ENCODE peak calls at places on chromosomes 12 and 14, in seven cellular contexts. One of them, this sample, is unnamed.

GRCh38 chr14:80768646-80769045 is 172.9 kb downstream of the CEP128 start:
- DNase-seq in spleen: no peak
- DNase-seq in ovary: no peak
- DNase-seq in A549: no peak
- DNase-seq in adrenal gland: no peak
- DNase-seq in heart left ventricle: no peak
- DNase-seq in breast epithelium: no peak
- DNase-seq in this sample: no peak

GRCh38 chr12:75795125-75795524 is 236.5 kb downstream of the PHLDA1 start:
- DNase-seq in spleen: no peak
- DNase-seq in ovary: no peak
- DNase-seq in A549: no peak
- DNase-seq in adrenal gland: no peak
- DNase-seq in heart left ventricle: no peak
- DNase-seq in breast epithelium: no peak
- DNase-seq in this sample: no peak

GRCh38 chr14:104845033-104845666 is 19.9 kb upstream of the CEP170B start:
- DNase-seq in spleen: peak; percentile 41
- DNase-seq in ovary: no peak
- DNase-seq in A549: no peak
- DNase-seq in adrenal gland: no peak
- DNase-seq in heart left ventricle: no peak
- DNase-seq in breast epithelium: no peak
- DNase-seq in this sample: no peak

GRCh38 chr12:106001819-106002218 is 136.9 kb downstream of the NUAK1 start:
- DNase-seq in spleen: no peak
- DNase-seq in ovary: no peak
- DNase-seq in A549: no peak
- DNase-seq in adrenal gland: no peak
- DNase-seq in heart left ventricle: no peak
- DNase-seq in breast epithelium: no peak
- DNase-seq in this sample: no peak

GRCh38 chr12:2004113-2004929 is at the start of gene DCP1B:
- DNase-seq in spleen: peak; percentile 99
- DNase-seq in ovary: peak; percentile 97
- DNase-seq in A549: peak; percentile 98
- DNase-seq in adrenal gland: peak; percentile 98
- DNase-seq in heart left ventricle: peak; percentile 97
- DNase-seq in breast epithelium: peak; percentile 94
- DNase-seq in this sample: peak; percentile 99

GRCh38 chr14:77458249-77458950 is 507 bp downstream of the AHSA1 start:
- DNase-seq in spleen: peak; percentile 81
- DNase-seq in ovary: no peak
- DNase-seq in A549: peak; percentile 18
- DNase-seq in adrenal gland: peak; percentile 65
- DNase-seq in heart left ventricle: peak; percentile 53
- DNase-seq in breast epithelium: no peak
- DNase-seq in this sample: no peak

GRCh38 chr12:98741229-98741614 is 96.1 kb downstream of the APAF1 start:
- DNase-seq in spleen: no peak
- DNase-seq in ovary: no peak
- DNase-seq in A549: no peak
- DNase-seq in adrenal gland: no peak
- DNase-seq in heart left ventricle: no peak
- DNase-seq in breast epithelium: no peak
- DNase-seq in this sample: no peak

GRCh38 chr12:69151254-69151751 is 88.1 kb upstream of the CPSF6 start:
- DNase-seq in spleen: no peak
- DNase-seq in ovary: no peak
- DNase-seq in A549: no peak
- DNase-seq in adrenal gland: no peak
- DNase-seq in heart left ventricle: no peak
- DNase-seq in breast epithelium: no peak
- DNase-seq in this sample: no peak

GRCh38 chr14:34713681-34714319 is 593 bp downstream of the CFL2 start:
- DNase-seq in spleen: no peak
- DNase-seq in ovary: peak; percentile 49
- DNase-seq in A549: peak; percentile 51
- DNase-seq in adrenal gland: peak; percentile 35
- DNase-seq in heart left ventricle: peak; percentile 28
- DNase-seq in breast epithelium: peak; percentile 55
- DNase-seq in this sample: no peak

GRCh38 chr14:93655078-93655750 is 133.1 kb downstream of the PRIMA1 start:
- DNase-seq in spleen: no peak
- DNase-seq in ovary: no peak
- DNase-seq in A549: peak; percentile 58
- DNase-seq in adrenal gland: peak; percentile 31
- DNase-seq in heart left ventricle: no peak
- DNase-seq in breast epithelium: no peak
- DNase-seq in this sample: no peak

GRCh38 chr12:98922871-98923270 is 277.8 kb downstream of the APAF1 start:
- DNase-seq in spleen: no peak
- DNase-seq in ovary: no peak
- DNase-seq in A549: no peak
- DNase-seq in adrenal gland: no peak
- DNase-seq in heart left ventricle: no peak
- DNase-seq in breast epithelium: no peak
- DNase-seq in this sample: no peak

GRCh38 chr14:93234798-93235197 is 27.7 kb downstream of the UBR7 start:
- DNase-seq in spleen: no peak
- DNase-seq in ovary: no peak
- DNase-seq in A549: peak; percentile 64
- DNase-seq in adrenal gland: peak; percentile 27
- DNase-seq in heart left ventricle: no peak
- DNase-seq in breast epithelium: no peak
- DNase-seq in this sample: no peak

GRCh38 chr12:27361372-27361771 is 28.7 kb downstream of the BMAL2 start:
- DNase-seq in spleen: no peak
- DNase-seq in ovary: no peak
- DNase-seq in A549: no peak
- DNase-seq in adrenal gland: no peak
- DNase-seq in heart left ventricle: no peak
- DNase-seq in breast epithelium: no peak
- DNase-seq in this sample: no peak

GRCh38 chr12:51124504-51124903 is 41.1 kb upstream of the CSRNP2 start:
- DNase-seq in spleen: no peak
- DNase-seq in ovary: no peak
- DNase-seq in A549: no peak
- DNase-seq in adrenal gland: no peak
- DNase-seq in heart left ventricle: no peak
- DNase-seq in breast epithelium: no peak
- DNase-seq in this sample: no peak

GRCh38 chr14:65286443-65286842 is 126.1 kb upstream of the FUT8 start:
- DNase-seq in spleen: no peak
- DNase-seq in ovary: no peak
- DNase-seq in A549: peak; percentile 23
- DNase-seq in adrenal gland: no peak
- DNase-seq in heart left ventricle: no peak
- DNase-seq in breast epithelium: no peak
- DNase-seq in this sample: no peak

GRCh38 chr14:76581592-76581991 is 179.7 kb upstream of the VASH1 start:
- DNase-seq in spleen: no peak
- DNase-seq in ovary: no peak
- DNase-seq in A549: no peak
- DNase-seq in adrenal gland: no peak
- DNase-seq in heart left ventricle: no peak
- DNase-seq in breast epithelium: no peak
- DNase-seq in this sample: no peak

GRCh38 chr12:56449622-56449984 is 377 bp upstream of the TIMELESS start:
- DNase-seq in spleen: no peak
- DNase-seq in ovary: no peak
- DNase-seq in A549: no peak
- DNase-seq in adrenal gland: no peak
- DNase-seq in heart left ventricle: no peak
- DNase-seq in breast epithelium: no peak
- DNase-seq in this sample: no peak

GRCh38 chr12:48084066-48084465 is 21.8 kb downstream of the SENP1 start:
- DNase-seq in spleen: no peak
- DNase-seq in ovary: no peak
- DNase-seq in A549: peak; percentile 34
- DNase-seq in adrenal gland: no peak
- DNase-seq in heart left ventricle: no peak
- DNase-seq in breast epithelium: no peak
- DNase-seq in this sample: no peak

GRCh38 chr12:30323008-30323407 is 372.7 kb downstream of the IPO8 start:
- DNase-seq in spleen: no peak
- DNase-seq in ovary: no peak
- DNase-seq in A549: no peak
- DNase-seq in adrenal gland: no peak
- DNase-seq in heart left ventricle: no peak
- DNase-seq in breast epithelium: no peak
- DNase-seq in this sample: no peak

GRCh38 chr14:77023001-77023996 is 5.2 kb downstream of the IRF2BPL start:
- DNase-seq in spleen: no peak
- DNase-seq in ovary: peak; percentile 75
- DNase-seq in A549: peak; percentile 75
- DNase-seq in adrenal gland: peak; percentile 36
- DNase-seq in heart left ventricle: peak; percentile 46
- DNase-seq in breast epithelium: no peak
- DNase-seq in this sample: no peak

GRCh38 chr14:74784634-74785033 is 21.5 kb downstream of the YLPM1 start:
- DNase-seq in spleen: no peak
- DNase-seq in ovary: no peak
- DNase-seq in A549: no peak
- DNase-seq in adrenal gland: no peak
- DNase-seq in heart left ventricle: no peak
- DNase-seq in breast epithelium: no peak
- DNase-seq in this sample: no peak

GRCh38 chr12:1377681-1378080 is 216.7 kb downstream of the FBXL14 start:
- DNase-seq in spleen: no peak
- DNase-seq in ovary: no peak
- DNase-seq in A549: no peak
- DNase-seq in adrenal gland: no peak
- DNase-seq in heart left ventricle: no peak
- DNase-seq in breast epithelium: no peak
- DNase-seq in this sample: no peak

GRCh38 chr12:12735301-12735700 is 18.1 kb downstream of the CDKN1B start:
- DNase-seq in spleen: no peak
- DNase-seq in ovary: no peak
- DNase-seq in A549: no peak
- DNase-seq in adrenal gland: no peak
- DNase-seq in heart left ventricle: no peak
- DNase-seq in breast epithelium: no peak
- DNase-seq in this sample: no peak

GRCh38 chr12:132389066-132389465 is 59.7 kb upstream of the GALNT9 start:
- DNase-seq in spleen: no peak
- DNase-seq in ovary: no peak
- DNase-seq in A549: no peak
- DNase-seq in adrenal gland: no peak
- DNase-seq in heart left ventricle: peak; percentile 9
- DNase-seq in breast epithelium: no peak
- DNase-seq in this sample: peak; percentile 78

GRCh38 chr14:88866305-88866704 is 41.9 kb downstream of the TTC8 start:
- DNase-seq in spleen: no peak
- DNase-seq in ovary: no peak
- DNase-seq in A549: no peak
- DNase-seq in adrenal gland: no peak
- DNase-seq in heart left ventricle: no peak
- DNase-seq in breast epithelium: no peak
- DNase-seq in this sample: no peak

DNA sequence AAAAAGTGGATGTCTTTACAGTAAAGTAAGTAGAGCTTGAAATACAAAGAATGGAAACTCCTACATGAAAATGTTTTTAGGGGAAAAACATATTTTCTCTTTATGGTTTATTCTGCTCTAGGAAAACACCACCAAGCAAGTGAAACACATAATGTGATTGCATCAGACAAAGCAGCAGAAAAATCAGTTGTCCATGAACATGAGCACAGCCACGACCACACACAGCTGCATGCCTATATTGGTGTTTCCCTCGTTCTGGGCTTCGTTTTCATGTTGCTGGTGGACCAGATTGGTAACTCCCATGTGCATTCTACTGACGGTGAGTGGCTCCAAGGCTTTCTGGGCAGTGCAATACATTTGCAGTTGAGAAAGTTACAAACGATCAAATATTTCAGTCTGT is 42.6 kb upstream of the PLEKHD1 start:
- DNase-seq in spleen: no peak
- DNase-seq in ovary: no peak
- DNase-seq in A549: no peak
- DNase-seq in adrenal gland: no peak
- DNase-seq in heart left ventricle: no peak
- DNase-seq in breast epithelium: no peak
- DNase-seq in this sample: no peak
- TF ChIP-seq POLR2A in spleen: no peak
- TF ChIP-seq POLR2A in ovary: no peak
- TF ChIP-seq POLR2A in A549: no peak
- TF ChIP-seq POLR2A in adrenal gland: no peak
- TF ChIP-seq POLR2A in heart left ventricle: no peak
- TF ChIP-seq POLR2A in breast epithelium: no peak
- TF ChIP-seq POLR2A in this sample: no peak

GRCh38 chr12:129903092-129903945 is 506 bp downstream of the TMEM132D start:
- DNase-seq in spleen: no peak
- DNase-seq in ovary: no peak
- DNase-seq in A549: no peak
- DNase-seq in adrenal gland: no peak
- DNase-seq in heart left ventricle: no peak
- DNase-seq in breast epithelium: no peak
- DNase-seq in this sample: no peak

GRCh38 chr12:129902371-129903091 is 1.3 kb downstream of the TMEM132D start:
- DNase-seq in spleen: no peak
- DNase-seq in ovary: no peak
- DNase-seq in A549: no peak
- DNase-seq in adrenal gland: no peak
- DNase-seq in heart left ventricle: no peak
- DNase-seq in breast epithelium: no peak
- DNase-seq in this sample: no peak

GRCh38 chr12:129900306-129900705 is 3.5 kb downstream of the TMEM132D start:
- DNase-seq in spleen: no peak
- DNase-seq in ovary: no peak
- DNase-seq in A549: no peak
- DNase-seq in adrenal gland: no peak
- DNase-seq in heart left ventricle: no peak
- DNase-seq in breast epithelium: no peak
- DNase-seq in this sample: no peak

GRCh38 chr12:129901256-129901655 is 2.6 kb downstream of the TMEM132D start:
- DNase-seq in spleen: no peak
- DNase-seq in ovary: no peak
- DNase-seq in A549: no peak
- DNase-seq in adrenal gland: no peak
- DNase-seq in heart left ventricle: no peak
- DNase-seq in breast epithelium: no peak
- DNase-seq in this sample: no peak

GRCh38 chr12:129903956-129904769 is at the start of gene TMEM132D:
- DNase-seq in spleen: no peak
- DNase-seq in ovary: no peak
- DNase-seq in A549: no peak
- DNase-seq in adrenal gland: no peak
- DNase-seq in heart left ventricle: no peak
- DNase-seq in breast epithelium: no peak
- DNase-seq in this sample: no peak
- H3K4me3 ChIP-seq in spleen: no peak within 1 kb of the TSS
- H3K4me3 ChIP-seq in ovary: no peak within 1 kb of the TSS
- H3K4me3 ChIP-seq in A549: no peak within 1 kb of the TSS
- H3K4me3 ChIP-seq in adrenal gland: no peak within 1 kb of the TSS
- H3K4me3 ChIP-seq in heart left ventricle: no peak within 1 kb of the TSS
- H3K4me3 ChIP-seq in breast epithelium: no peak within 1 kb of the TSS
- H3K4me3 ChIP-seq in this sample: no peak within 1 kb of the TSS

GRCh38 chr12:22283508-22283907 is 51.0 kb downstream of the ST8SIA1 start:
- DNase-seq in spleen: no peak
- DNase-seq in ovary: no peak
- DNase-seq in A549: no peak
- DNase-seq in adrenal gland: no peak
- DNase-seq in heart left ventricle: no peak
- DNase-seq in breast epithelium: no peak
- DNase-seq in this sample: no peak
- TF ChIP-seq CTCF in spleen: no peak
- TF ChIP-seq CTCF in ovary: no peak
- TF ChIP-seq CTCF in A549: no peak
- TF ChIP-seq CTCF in adrenal gland: no peak
- TF ChIP-seq CTCF in heart left ventricle: no peak
- TF ChIP-seq CTCF in breast epithelium: no peak
- TF ChIP-seq CTCF in this sample: no peak

GRCh38 chr14:20458031-20458789 is 3.0 kb downstream of the PIP4P1 start:
- DNase-seq in spleen: no peak
- DNase-seq in ovary: no peak
- DNase-seq in A549: no peak
- DNase-seq in adrenal gland: no peak
- DNase-seq in heart left ventricle: no peak
- DNase-seq in breast epithelium: no peak
- DNase-seq in this sample: no peak
- TF ChIP-seq POLR2A in spleen: no peak
- TF ChIP-seq POLR2A in ovary: no peak
- TF ChIP-seq POLR2A in A549: peak; percentile 6
- TF ChIP-seq POLR2A in adrenal gland: no peak
- TF ChIP-seq POLR2A in heart left ventricle: no peak
- TF ChIP-seq POLR2A in breast epithelium: no peak
- TF ChIP-seq POLR2A in this sample: no peak

This sample was measured in lower leg skin.